ENCODE peak calls at places on chromosomes 7 and 10, in ten cellular contexts. One of them, this sample, is unnamed.

GRCh38 chr10:79025113-79025832 is 43.5 kb upstream of the ZMIZ1 start:
- DNase-seq in hippocampal formation: peak; percentile 7
- DNase-seq in LoVo: no peak
- DNase-seq in PC-9: no peak
- DNase-seq in EL: no peak
- DNase-seq in GM23248: no peak
- DNase-seq in activated CD8-positive, alpha-beta T cell treated with anti-CD3 and anti-CD28 coated beads, Interleukin-2, amount 10 ng/mL, durations not matched to agents 7 days and 5 days: peak; percentile 55
- DNase-seq in activated B cell treated with CpG ODN at 0.5 μM for 24 hours: no peak
- DNase-seq in prostate gland: no peak
- DNase-seq in CD8-positive, alpha-beta T cell: peak; percentile 82
- DNase-seq in this sample: peak; percentile 41

GRCh38 chr10:76492026-76492425 is 1060.6 kb downstream of the LRMDA start:
- DNase-seq in prostate gland: no peak
- DNase-seq in hippocampal formation: no peak
- DNase-seq in activated CD8-positive, alpha-beta T cell treated with anti-CD3 and anti-CD28 coated beads, Interleukin-2, amount 10 ng/mL, durations not matched to agents 7 days and 5 days: no peak
- DNase-seq in CD8-positive, alpha-beta T cell: no peak
- DNase-seq in LoVo: no peak
- DNase-seq in GM23248: peak; percentile 87
- DNase-seq in EL: peak; percentile 87
- DNase-seq in PC-9: no peak
- DNase-seq in activated B cell treated with CpG ODN at 0.5 μM for 24 hours: no peak
- DNase-seq in this sample: no peak

GRCh38 chr7:117399820-117400422 is 27.4 kb downstream of the ASZ1 start:
- DNase-seq in PC-9: no peak
- DNase-seq in LoVo: peak; percentile 45
- DNase-seq in activated CD8-positive, alpha-beta T cell treated with anti-CD3 and anti-CD28 coated beads, Interleukin-2, amount 10 ng/mL, durations not matched to agents 7 days and 5 days: no peak
- DNase-seq in EL: no peak
- DNase-seq in GM23248: peak; percentile 45
- DNase-seq in prostate gland: no peak
- DNase-seq in activated B cell treated with CpG ODN at 0.5 μM for 24 hours: no peak
- DNase-seq in CD8-positive, alpha-beta T cell: no peak
- DNase-seq in hippocampal formation: peak; percentile 13
- DNase-seq in this sample: no peak

GRCh38 chr10:62637249-62638061 is 167.1 kb upstream of the ADO start:
- DNase-seq in activated B cell treated with CpG ODN at 0.5 μM for 24 hours: no peak
- DNase-seq in hippocampal formation: no peak
- DNase-seq in CD8-positive, alpha-beta T cell: peak; percentile 78
- DNase-seq in EL: peak; percentile 53
- DNase-seq in PC-9: no peak
- DNase-seq in prostate gland: no peak
- DNase-seq in LoVo: no peak
- DNase-seq in activated CD8-positive, alpha-beta T cell treated with anti-CD3 and anti-CD28 coated beads, Interleukin-2, amount 10 ng/mL, durations not matched to agents 7 days and 5 days: peak; percentile 82
- DNase-seq in GM23248: peak; percentile 79
- DNase-seq in this sample: peak; percentile 75

GRCh38 chr10:70374775-70375614 is 7.4 kb downstream of the LRRC20 start:
- DNase-seq in activated B cell treated with CpG ODN at 0.5 μM for 24 hours: no peak
- DNase-seq in PC-9: no peak
- DNase-seq in hippocampal formation: no peak
- DNase-seq in CD8-positive, alpha-beta T cell: no peak
- DNase-seq in prostate gland: no peak
- DNase-seq in GM23248: peak; percentile 27
- DNase-seq in LoVo: no peak
- DNase-seq in EL: peak; percentile 65
- DNase-seq in activated CD8-positive, alpha-beta T cell treated with anti-CD3 and anti-CD28 coated beads, Interleukin-2, amount 10 ng/mL, durations not matched to agents 7 days and 5 days: no peak
- DNase-seq in this sample: no peak

GRCh38 chr7:151181011-151181431 is 6.0 kb downstream of the ASB10 start:
- DNase-seq in CD8-positive, alpha-beta T cell: no peak
- DNase-seq in LoVo: no peak
- DNase-seq in hippocampal formation: no peak
- DNase-seq in PC-9: no peak
- DNase-seq in prostate gland: no peak
- DNase-seq in activated CD8-positive, alpha-beta T cell treated with anti-CD3 and anti-CD28 coated beads, Interleukin-2, amount 10 ng/mL, durations not matched to agents 7 days and 5 days: no peak
- DNase-seq in EL: no peak
- DNase-seq in GM23248: no peak
- DNase-seq in activated B cell treated with CpG ODN at 0.5 μM for 24 hours: peak; percentile 6
- DNase-seq in this sample: no peak

GRCh38 chr7:70621954-70622596 is 509.9 kb upstream of the GALNT17 start:
- DNase-seq in LoVo: no peak
- DNase-seq in activated CD8-positive, alpha-beta T cell treated with anti-CD3 and anti-CD28 coated beads, Interleukin-2, amount 10 ng/mL, durations not matched to agents 7 days and 5 days: no peak
- DNase-seq in GM23248: no peak
- DNase-seq in hippocampal formation: no peak
- DNase-seq in prostate gland: no peak
- DNase-seq in activated B cell treated with CpG ODN at 0.5 μM for 24 hours: no peak
- DNase-seq in CD8-positive, alpha-beta T cell: no peak
- DNase-seq in PC-9: no peak
- DNase-seq in EL: no peak
- DNase-seq in this sample: no peak

GRCh38 chr7:18570890-18571478 is 75.4 kb downstream of the HDAC9 start:
- DNase-seq in LoVo: peak; percentile 57
- DNase-seq in PC-9: peak; percentile 63
- DNase-seq in activated B cell treated with CpG ODN at 0.5 μM for 24 hours: no peak
- DNase-seq in GM23248: peak; percentile 75
- DNase-seq in activated CD8-positive, alpha-beta T cell treated with anti-CD3 and anti-CD28 coated beads, Interleukin-2, amount 10 ng/mL, durations not matched to agents 7 days and 5 days: no peak
- DNase-seq in prostate gland: peak; percentile 32
- DNase-seq in CD8-positive, alpha-beta T cell: no peak
- DNase-seq in EL: peak; percentile 55
- DNase-seq in hippocampal formation: peak; percentile 75
- DNase-seq in this sample: no peak

This sample was measured in CD4-positive, alpha-beta memory T cell.